ENCODE peak calls at places on chromosome 5, in six cellular contexts. J is endothelial cell of umbilical vein, S is A549, B is GM12878, F is HepG2, U is K562. W is an unnamed sample.

GRCh38 chr5:141742866-141743651 is 61.0 kb upstream of the ARAP3 start:
- DNase-seq in J (peak), S (peak), B (no peak), F (no peak), U (peak), W (peak)

GRCh38 chr5:124729687-124730359 is 16.6 kb downstream of the ZNF608 start:
- DNase-seq in J (no peak), S (no peak), B (no peak), F (no peak), U (no peak), W (no peak)

GRCh38 chr5:1751864-1752822 is 47.5 kb downstream of the MRPL36 start:
- DNase-seq in J (no peak), S (no peak), B (no peak), F (no peak), U (no peak), W (no peak)

GRCh38 chr5:1105350-1106265 is 6.3 kb downstream of the SLC12A7 start:
- DNase-seq in J (no peak), S (peak), B (no peak), F (peak), U (peak), W (peak)

GRCh38 chr5:43564289-43564850 is 7.5 kb upstream of the PAIP1 start:
- DNase-seq in J (no peak), S (no peak), B (no peak), F (no peak), U (peak), W (peak)

GRCh38 chr5:135864503-135865443 is 30.3 kb downstream of the SLC25A48 start:
- DNase-seq in J (no peak), S (no peak), B (no peak), F (no peak), U (no peak), W (no peak)

GRCh38 chr5:171617268-171617667 is 168.3 kb upstream of the SMIM23 start:
- DNase-seq in J (no peak), S (no peak), B (no peak), F (no peak), U (no peak), W (no peak)

GRCh38 chr5:77876862-77877502 is 100.8 kb upstream of the TBCA start:
- DNase-seq in J (no peak), S (no peak), B (no peak), F (no peak), U (peak), W (no peak)

GRCh38 chr5:176360894-176361436 is 599 bp downstream of the KIAA1191 start:
- DNase-seq in J (peak), S (peak), B (no peak), F (no peak), U (no peak), W (no peak)

GRCh38 chr5:170522211-170523128 is 18.6 kb downstream of the KCNIP1 start:
- DNase-seq in J (no peak), S (no peak), B (no peak), F (no peak), U (no peak), W (no peak)

GRCh38 chr5:61245486-61245885 is 83.2 kb upstream of the SMIM15 start:
- DNase-seq in J (no peak), S (no peak), B (no peak), F (no peak), U (no peak), W (no peak)

GRCh38 chr5:25241981-25242380 is 597.2 kb upstream of the CDH10 start:
- DNase-seq in J (no peak), S (no peak), B (no peak), F (no peak), U (no peak), W (no peak)

DNA sequence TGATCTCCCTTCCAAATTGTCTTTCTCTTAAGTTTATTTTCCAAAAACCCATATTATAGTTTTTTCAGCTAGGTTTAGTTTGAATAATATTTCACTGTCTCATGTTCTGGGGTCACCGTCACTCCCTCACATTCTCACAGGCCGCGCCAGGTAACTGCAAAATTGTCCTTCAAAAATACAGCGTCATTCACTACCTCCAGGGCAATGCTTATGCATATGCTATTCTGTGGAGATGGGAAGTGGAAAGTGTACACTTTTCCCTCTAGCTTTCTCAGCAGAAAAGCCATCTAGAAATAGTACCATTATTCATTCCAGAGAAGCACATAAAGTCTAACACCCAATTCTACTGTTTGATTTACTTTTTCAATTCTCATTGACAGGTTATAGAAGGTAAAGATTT is 919 bp downstream of the NUDT12 start:
- DNase-seq in J (no peak), S (no peak), B (no peak), F (no peak), U (peak), W (no peak)
- TF ChIP-seq MAX in J (no peak), S (no peak), B (no peak), F (no peak), U (no peak), W (no peak)

GRCh38 chr5:63175850-63176249 is 597.2 kb downstream of the LRRC70 start:
- DNase-seq in J (no peak), S (no peak), B (no peak), F (no peak), U (no peak), W (no peak)
- TF ChIP-seq MYC in J (no peak), S (no peak), B (no peak), F (no peak), U (no peak), W (no peak)

GRCh38 chr5:131418846-131419245 is 155.0 kb downstream of the CDC42SE2 start:
- DNase-seq in J (no peak), S (no peak), B (no peak), F (no peak), U (no peak), W (no peak)

GRCh38 chr5:131419877-131420276 is 156.0 kb downstream of the CDC42SE2 start:
- DNase-seq in J (no peak), S (no peak), B (no peak), F (no peak), U (no peak), W (no peak)

GRCh38 chr5:131417240-131417869 is 153.5 kb downstream of the CDC42SE2 start:
- DNase-seq in J (peak), S (peak), B (peak), F (peak), U (peak), W (peak)

GRCh38 chr5:131413605-131414559 is 150.0 kb downstream of the CDC42SE2 start:
- DNase-seq in J (no peak), S (no peak), B (peak), F (no peak), U (no peak), W (peak)

DNA sequence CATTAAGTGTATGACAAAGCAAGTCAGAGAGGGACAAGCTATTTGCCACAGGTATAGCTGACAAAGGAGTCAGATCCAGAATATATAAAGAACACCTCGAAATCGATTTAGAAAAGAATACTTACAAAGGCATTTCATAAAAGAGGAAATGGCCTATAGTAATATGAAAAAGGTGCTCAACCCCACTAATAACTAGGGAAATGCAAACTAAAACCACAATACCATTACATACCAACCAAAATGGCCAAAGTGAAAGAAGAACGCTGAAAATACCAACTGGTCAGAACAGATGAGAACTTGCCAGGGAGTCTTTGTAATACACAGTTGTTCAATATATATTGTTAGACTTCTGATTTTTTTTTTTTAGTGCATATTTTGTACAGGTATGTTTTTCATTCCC is 152.9 kb downstream of the CDC42SE2 start:
- DNase-seq in J (no peak), S (no peak), B (peak), F (no peak), U (no peak), W (no peak)
- H3K4me3 ChIP-seq in J (no peak), S (no peak), B (no peak), F (no peak), U (no peak), W (no peak)

DNA sequence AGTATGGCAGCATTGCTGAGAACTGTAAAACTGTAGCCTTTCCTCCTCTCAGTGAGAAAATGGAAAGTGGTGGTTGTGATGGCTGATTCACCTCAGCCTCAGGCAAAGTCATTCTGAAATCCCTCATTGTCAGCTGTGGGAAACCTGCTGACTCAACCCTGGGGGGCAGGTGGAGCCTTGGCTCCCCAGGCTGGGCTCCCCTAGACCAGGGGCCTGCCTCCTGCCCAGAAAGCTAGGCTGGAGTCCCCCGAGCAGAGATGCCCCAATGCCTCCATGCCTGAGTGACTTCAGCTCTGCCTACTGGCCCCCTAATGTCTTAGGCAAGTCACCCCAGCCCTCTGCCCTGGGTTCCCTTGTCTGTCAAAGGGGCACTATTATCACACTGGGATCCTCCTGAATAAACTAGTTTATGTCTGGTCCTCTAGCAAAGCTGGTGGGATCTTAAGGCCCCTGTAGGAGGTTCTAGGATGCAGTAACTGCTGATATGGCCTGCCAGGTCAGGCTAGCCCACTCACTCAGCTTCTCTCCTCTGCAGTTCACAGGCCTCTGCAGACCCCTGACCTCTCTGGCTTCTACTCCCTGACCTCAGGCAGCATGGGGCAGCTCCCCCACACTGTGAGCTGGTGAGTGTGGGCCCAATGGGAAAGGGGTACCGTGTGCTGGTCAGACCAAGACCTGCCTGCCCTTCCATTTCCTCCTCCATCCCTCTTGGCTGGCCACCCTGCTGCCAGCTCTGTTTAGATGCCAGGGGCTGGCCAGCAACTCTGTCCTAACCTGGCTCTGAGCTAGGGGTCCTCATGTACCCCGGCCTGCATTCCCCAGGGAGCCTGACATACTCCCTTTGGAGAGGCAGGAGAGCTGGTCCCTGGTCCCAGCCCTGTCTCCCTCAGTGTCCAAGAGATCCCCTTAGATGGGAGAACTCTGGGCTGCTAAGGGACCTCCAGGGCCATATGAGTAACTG is 24.2 kb downstream of the TCF7 start:
- DNase-seq in J (no peak), S (no peak), B (peak), F (no peak), U (no peak), W (no peak)
- TF ChIP-seq MAX in J (no peak), S (no peak), B (no peak), F (no peak), U (no peak), W (no peak)

DNA sequence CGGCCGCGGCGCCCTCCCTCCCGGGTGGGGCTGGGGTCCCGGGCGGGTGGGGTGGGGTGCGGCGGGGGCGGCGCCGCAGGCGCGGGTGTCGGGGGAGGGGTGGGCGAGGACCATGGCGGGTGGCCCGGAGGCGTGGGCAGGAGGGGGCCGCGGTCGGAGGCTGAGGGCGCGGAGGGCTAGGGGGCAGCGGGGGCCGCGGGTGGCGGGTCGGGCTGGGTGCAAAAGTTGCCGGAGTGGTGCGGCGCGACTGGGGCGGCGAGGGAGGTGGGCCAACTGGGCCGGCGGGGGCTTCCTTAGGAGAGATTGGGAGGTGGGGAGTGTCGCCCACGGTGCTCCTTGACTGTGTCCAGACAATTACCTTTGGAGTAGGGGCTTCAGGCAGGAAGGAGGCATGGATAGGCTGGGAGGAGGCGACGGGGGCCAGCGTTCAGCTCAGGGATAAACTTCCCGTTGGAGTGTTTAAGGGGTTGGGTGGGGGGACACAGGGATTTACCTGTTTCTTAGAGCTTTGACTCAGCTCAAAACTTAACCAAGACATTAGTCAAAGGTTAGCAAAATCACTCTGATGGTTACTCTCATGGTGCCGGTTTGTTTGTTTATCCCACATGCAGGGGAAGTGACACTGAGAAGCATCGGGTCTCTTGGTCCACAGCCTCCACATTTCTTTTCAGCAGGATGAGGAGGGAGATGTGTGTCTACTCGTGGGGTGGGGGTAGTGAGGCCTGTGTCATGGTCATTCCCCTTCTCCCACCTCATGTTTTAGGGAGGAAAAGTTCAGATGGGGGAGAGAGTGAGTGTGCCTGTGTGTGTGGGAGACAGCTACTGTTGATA is 869 bp downstream of the CSNK1G3 start:
- DNase-seq in J (peak), S (peak), B (no peak), F (peak), U (peak), W (peak)
- TF ChIP-seq MYC in J (no peak), S (no peak), B (no peak), F (no peak), U (no peak), W (no peak)

GRCh38 chr5:38445374-38446028 is 110.9 kb downstream of the LIFR start:
- DNase-seq in J (peak), S (no peak), B (no peak), F (no peak), U (peak), W (no peak)
- H3K4me3 ChIP-seq in J (no peak), S (no peak), B (no peak), F (no peak), U (no peak), W (no peak)

GRCh38 chr5:145483211-145483610 is 351.9 kb downstream of the PRELID2 start:
- DNase-seq in J (no peak), S (no peak), B (no peak), F (no peak), U (no peak), W (no peak)
- TF ChIP-seq MAX in J (no peak), S (no peak), B (no peak), F (no peak), U (no peak), W (no peak)

GRCh38 chr5:50794812-50795211 is 128.4 kb downstream of the PARP8 start:
- DNase-seq in J (no peak), S (no peak), B (no peak), F (no peak), U (no peak), W (no peak)
- TF ChIP-seq MYC in J (no peak), S (no peak), B (no peak), F (no peak), U (no peak), W (no peak)

W was measured in NB4.